ENCODE peak calls at places on chromosomes 6 and 20, in four cellular contexts. B, I, P and M are unnamed samples.

GRCh38 chr6:47109281-47109680 is 67.1 kb upstream of the ADGRF1 start:
- DNase-seq in I (no peak), P (no peak), B (no peak), M (no peak)

GRCh38 chr6:81614292-81614691 is 138.2 kb downstream of the TENT5A start:
- DNase-seq in I (no peak), P (peak; percentile 5), B (no peak), M (no peak)

GRCh38 chr20:43983359-43983758 is 68.7 kb downstream of the TOX2 start:
- DNase-seq in B (no peak), P (no peak), I (no peak), M (no peak)

GRCh38 chr6:96015321-96015790 is 418 bp upstream of the FUT9 start:
- DNase-seq in I (no peak), B (no peak), P (peak; percentile 46), M (no peak)

GRCh38 chr6:160348552-160349441 is 619 bp downstream of the SLC22A3 start:
- DNase-seq in I (peak; percentile 30), P (peak; percentile 61), B (peak; percentile 31), M (no peak)

GRCh38 chr6:71886184-71887005 is at the start of gene RIMS1:
- DNase-seq in I (peak; percentile 13), P (peak; percentile 63), B (no peak), M (no peak)

GRCh38 chr20:5279661-5280060 is 37.1 kb downstream of the PROKR2 start:
- DNase-seq in B (no peak), P (no peak), I (no peak), M (no peak)

GRCh38 chr6:15206887-15207286 is 39.0 kb upstream of the JARID2 start:
- DNase-seq in P (no peak), I (no peak), B (no peak), M (no peak)

GRCh38 chr20:49583669-49584417 is 15.9 kb upstream of the PTGIS start:
- DNase-seq in B (peak; percentile 8), P (peak; percentile 32), I (peak; percentile 73), M (peak; percentile 93)

GRCh38 chr20:18443841-18444240 is 23.0 kb downstream of the DZANK1 start:
- DNase-seq in P (no peak), I (no peak), B (no peak), M (no peak)

GRCh38 chr20:25355866-25356265 is 34.8 kb downstream of the ABHD12 start:
- DNase-seq in B (no peak), I (no peak), P (no peak), M (no peak)

GRCh38 chr20:36062799-36063198 is 91.7 kb upstream of the EPB41L1 start:
- DNase-seq in I (no peak), B (peak; percentile 63), P (no peak), M (no peak)

GRCh38 chr6:149060985-149061760 is 256.3 kb upstream of the TAB2 start:
- DNase-seq in P (no peak), B (no peak), I (no peak), M (no peak)

GRCh38 chr6:87139236-87139635 is 16.1 kb upstream of the ZNF292 start:
- DNase-seq in P (peak; percentile 17), B (peak; percentile 40), I (no peak), M (no peak)

GRCh38 chr6:34979994-34980393 is 90.9 kb downstream of the ANKS1A start:
- DNase-seq in B (no peak), I (peak; percentile 23), P (no peak), M (no peak)

GRCh38 chr6:34985236-34985635 is 96.2 kb downstream of the ANKS1A start:
- DNase-seq in P (no peak), I (no peak), B (no peak), M (no peak)

GRCh38 chr6:34981951-34982350 is 92.9 kb downstream of the ANKS1A start:
- DNase-seq in B (no peak), P (no peak), I (no peak), M (no peak)

GRCh38 chr6:34984416-34984815 is 95.4 kb downstream of the ANKS1A start:
- DNase-seq in B (no peak), I (no peak), P (no peak), M (no peak)

DNA sequence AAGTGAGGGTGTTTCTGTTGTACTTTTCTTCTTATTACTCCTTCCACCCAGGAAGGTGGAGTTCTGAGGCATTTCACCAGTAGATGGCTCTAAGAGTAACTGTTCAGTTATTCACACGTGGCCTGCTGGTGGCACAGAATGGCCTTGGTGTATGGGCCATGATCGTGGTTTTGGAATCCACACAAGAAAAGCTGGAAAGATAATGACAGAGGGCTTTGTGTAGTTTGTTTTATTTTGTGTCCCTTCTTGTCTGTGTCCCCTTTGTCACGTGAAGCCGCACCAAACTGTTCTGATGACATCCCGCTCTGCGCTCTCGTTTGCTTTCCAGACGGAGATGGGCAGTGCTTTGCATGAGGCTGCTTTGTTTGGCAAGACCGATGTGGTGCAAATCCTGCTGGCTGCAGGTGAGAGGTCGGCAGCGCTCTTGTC is 93.4 kb downstream of the ANKS1A start:
- DNase-seq in P (no peak), B (no peak), I (no peak), M (no peak)
- TF ChIP-seq CTCF in P (peak; percentile 48), B (no peak), I (peak; percentile 39), M (no peak)

GRCh38 chr6:166258854-166259276 is 49.3 kb downstream of the PRR18 start:
- DNase-seq in B (no peak), I (peak; percentile 33), P (no peak), M (no peak)
- H3K4me3 ChIP-seq in B (no peak overlapping the region), I (no peak overlapping the region), P (no peak overlapping the region), M (no peak overlapping the region)

GRCh38 chr20:39292193-39292736 is 330.1 kb downstream of the DHX35 start:
- DNase-seq in I (no peak), P (no peak), B (no peak), M (no peak)

GRCh38 chr20:39289316-39289715 is 327.2 kb downstream of the DHX35 start:
- DNase-seq in I (no peak), B (no peak), P (peak; percentile 9), M (no peak)

GRCh38 chr20:39291301-39291700 is 329.2 kb downstream of the DHX35 start:
- DNase-seq in P (no peak), B (no peak), I (no peak), M (no peak)

GRCh38 chr20:39289831-39290230 is 327.7 kb downstream of the DHX35 start:
- DNase-seq in B (no peak), P (no peak), I (no peak), M (no peak)

GRCh38 chr20:39290575-39290974 is 328.4 kb downstream of the DHX35 start:
- DNase-seq in P (no peak), B (no peak), I (no peak), M (no peak)
- H3K27ac ChIP-seq in P (no peak overlapping the region), B (no peak overlapping the region), I (no peak overlapping the region), M (no peak overlapping the region)

GRCh38 chr6:30037182-30037788 is 23.8 kb upstream of the POLR1H start:
- DNase-seq in I (no peak), B (peak; percentile 32), P (peak; percentile 23), M (no peak)
- TF ChIP-seq CTCF in I (peak; percentile 56), B (peak; percentile 70), P (peak; percentile 55), M (no peak)